ENCODE peak calls at places on chromosome 14, in eight cellular contexts. Z, Q, C, F, A, I, P and H are unnamed samples.

GRCh38 chr14:75548544-75548943 is 26.3 kb downstream of the BATF start:
- DNase-seq in Z (no peak), Q (no peak), C (no peak), F (no peak), A (no peak), I (no peak), P (no peak), H (no peak)

GRCh38 chr14:83164591-83164990 is 1630.9 kb upstream of the SEL1L start:
- DNase-seq in Z (no peak), Q (no peak), C (no peak), F (no peak), A (no peak), I (no peak), P (no peak), H (no peak)

GRCh38 chr14:39005044-39005736 is 97.8 kb downstream of the SEC23A start:
- DNase-seq in Z (no peak), Q (peak), C (peak), F (no peak), A (no peak), I (no peak), P (no peak), H (no peak)

GRCh38 chr14:87084908-87085307 is 908.1 kb downstream of the GALC start:
- DNase-seq in Z (no peak), Q (no peak), C (no peak), F (no peak), A (no peak), I (no peak), P (no peak), H (no peak)

GRCh38 chr14:99699071-99699760 is 15.1 kb downstream of the CYP46A1 start:
- DNase-seq in Z (no peak), Q (no peak), C (no peak), F (no peak), A (no peak), I (no peak), P (no peak), H (no peak)

GRCh38 chr14:92846162-92846897 is 52.2 kb downstream of the GOLGA5 start:
- DNase-seq in Z (no peak), Q (no peak), C (no peak), F (peak), A (no peak), I (peak), P (no peak), H (no peak)

GRCh38 chr14:95460647-95461478 is 55.6 kb downstream of the SYNE3 start:
- DNase-seq in Z (no peak), Q (no peak), C (peak), F (no peak), A (no peak), I (peak), P (no peak), H (no peak)

GRCh38 chr14:45526715-45527549 is 273.9 kb upstream of the MIS18BP1 start:
- DNase-seq in Z (no peak), Q (peak), C (no peak), F (peak), A (peak), I (peak), P (peak), H (peak)

GRCh38 chr14:54935958-54936357 is 33.3 kb upstream of the GCH1 start:
- DNase-seq in Z (no peak), Q (no peak), C (no peak), F (no peak), A (no peak), I (no peak), P (no peak), H (no peak)

GRCh38 chr14:77268989-77269595 is 1.9 kb downstream of the NGB start:
- DNase-seq in Z (no peak), Q (no peak), C (no peak), F (no peak), A (no peak), I (no peak), P (no peak), H (peak)

GRCh38 chr14:104120281-104120741 is 18.1 kb upstream of the KIF26A start:
- DNase-seq in Z (no peak), Q (peak), C (no peak), F (no peak), A (no peak), I (no peak), P (no peak), H (no peak)

GRCh38 chr14:58901826-58902225 is 264.1 kb downstream of the DACT1 start:
- DNase-seq in Z (no peak), Q (no peak), C (no peak), F (no peak), A (no peak), I (no peak), P (no peak), H (no peak)

GRCh38 chr14:103143535-103143934 is 20.3 kb downstream of the TNFAIP2 start:
- DNase-seq in Z (no peak), Q (no peak), C (no peak), F (no peak), A (no peak), I (no peak), P (no peak), H (no peak)

GRCh38 chr14:29462271-29462670 is 465.4 kb downstream of the PRKD1 start:
- DNase-seq in Z (no peak), Q (no peak), C (no peak), F (no peak), A (no peak), I (no peak), P (no peak), H (no peak)

GRCh38 chr14:104133496-104133895 is 4.9 kb upstream of the KIF26A start:
- DNase-seq in Z (no peak), Q (no peak), C (peak), F (no peak), A (peak), I (no peak), P (no peak), H (peak)

GRCh38 chr14:68941820-68942219 is 37.3 kb downstream of the ACTN1 start:
- DNase-seq in Z (no peak), Q (peak), C (peak), F (no peak), A (no peak), I (no peak), P (peak), H (no peak)

GRCh38 chr14:30864934-30865333 is 9.4 kb upstream of the COCH start:
- DNase-seq in Z (no peak), Q (no peak), C (no peak), F (no peak), A (no peak), I (no peak), P (no peak), H (no peak)

GRCh38 chr14:101184104-101184455 is 280.6 kb upstream of the RTL1 start:
- DNase-seq in Z (no peak), Q (peak), C (no peak), F (no peak), A (peak), I (no peak), P (no peak), H (peak)

GRCh38 chr14:95341115-95341514 is 21.4 kb upstream of the CLMN start:
- DNase-seq in Z (no peak), Q (no peak), C (no peak), F (no peak), A (no peak), I (no peak), P (no peak), H (no peak)

GRCh38 chr14:96086032-96086431 is 46.9 kb downstream of the C14orf132 start:
- DNase-seq in Z (no peak), Q (no peak), C (peak), F (no peak), A (no peak), I (no peak), P (no peak), H (no peak)

GRCh38 chr14:68932219-68932618 is 46.9 kb downstream of the ACTN1 start:
- DNase-seq in Z (no peak), Q (no peak), C (no peak), F (no peak), A (no peak), I (no peak), P (no peak), H (no peak)

GRCh38 chr14:72590577-72590976 is 303.3 kb downstream of the DPF3 start:
- DNase-seq in Z (no peak), Q (no peak), C (no peak), F (no peak), A (no peak), I (no peak), P (no peak), H (no peak)

GRCh38 chr14:24690492-24690891 is 56.5 kb upstream of the GZMB start:
- DNase-seq in Z (no peak), Q (no peak), C (no peak), F (no peak), A (no peak), I (no peak), P (peak), H (no peak)

GRCh38 chr14:49955013-49955412 is 62.1 kb downstream of the ARF6 start:
- DNase-seq in Z (no peak), Q (no peak), C (no peak), F (no peak), A (no peak), I (no peak), P (no peak), H (no peak)

GRCh38 chr14:33668066-33668465 is 282.8 kb downstream of the EGLN3 start:
- DNase-seq in Z (no peak), Q (no peak), C (no peak), F (no peak), A (no peak), I (no peak), P (no peak), H (no peak)

GRCh38 chr14:66425402-66425801 is 60.8 kb upstream of the CCDC196 start:
- DNase-seq in Z (no peak), Q (no peak), C (no peak), F (no peak), A (no peak), I (no peak), P (no peak), H (no peak)

GRCh38 chr14:97283450-97284230 is 486.5 kb downstream of the VRK1 start:
- DNase-seq in Z (no peak), Q (no peak), C (no peak), F (no peak), A (no peak), I (no peak), P (no peak), H (no peak)

GRCh38 chr14:71764701-71765347 is 167.4 kb upstream of the RGS6 start:
- DNase-seq in Z (no peak), Q (no peak), C (no peak), F (no peak), A (no peak), I (no peak), P (no peak), H (no peak)

GRCh38 chr14:22047105-22047504 is 373.5 kb upstream of the OR4E1 start:
- DNase-seq in Z (no peak), Q (no peak), C (no peak), F (no peak), A (no peak), I (no peak), P (no peak), H (no peak)

GRCh38 chr14:22052795-22053194 is 379.2 kb upstream of the OR4E1 start:
- DNase-seq in Z (no peak), Q (no peak), C (no peak), F (no peak), A (no peak), I (no peak), P (no peak), H (no peak)
- TF ChIP-seq POLR2AphosphoS5 in Z (no peak), Q (no peak), C (no peak), F (no peak), A (no peak), I (no peak), P (no peak), H (no peak)

DNA sequence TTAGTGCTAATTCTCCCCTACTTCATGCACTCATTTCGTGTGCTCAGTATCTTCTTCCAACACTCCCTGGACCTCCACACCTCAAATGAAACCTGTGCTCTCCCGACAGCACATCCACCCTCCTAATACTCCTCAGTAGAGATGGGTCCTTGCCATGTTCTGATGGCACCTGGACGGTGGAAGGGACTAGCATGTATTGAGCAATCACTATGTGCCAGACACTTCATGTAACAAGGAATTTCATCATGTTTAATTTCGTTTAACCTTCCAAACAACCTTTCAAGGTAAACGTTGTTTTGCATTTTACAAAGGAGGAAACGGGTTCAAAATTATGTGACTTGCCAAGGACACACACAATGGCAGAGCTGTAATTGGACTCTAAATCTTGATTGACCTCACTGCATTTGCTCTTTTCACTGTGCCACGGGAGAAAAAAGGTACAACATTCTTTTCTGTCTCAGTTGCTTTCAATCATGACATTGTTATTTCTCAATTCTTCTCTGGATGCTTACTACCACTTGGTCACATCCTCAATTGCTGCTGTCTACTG is 12.2 kb upstream of the SLC7A8 start:
- DNase-seq in Z (no peak), Q (no peak), C (no peak), F (no peak), A (no peak), I (no peak), P (no peak), H (no peak)
- H3K4me3 ChIP-seq in Z (no peak), Q (no peak), C (no peak), F (no peak), A (no peak), I (no peak), P (no peak), H (no peak)

GRCh38 chr14:91406982-91407381 is 10.6 kb downstream of the CCDC88C start:
- DNase-seq in Z (no peak), Q (no peak), C (peak), F (no peak), A (no peak), I (no peak), P (no peak), H (peak)
- TF ChIP-seq POLR2AphosphoS5 in Z (no peak), Q (no peak), C (no peak), F (no peak), A (no peak), I (no peak), P (no peak), H (no peak)

GRCh38 chr14:63203618-63204406 is 431 bp upstream of the RHOJ start:
- DNase-seq in Z (peak), Q (peak), C (peak), F (no peak), A (peak), I (no peak), P (peak), H (peak)
- H3K4me3 ChIP-seq in Z (peak), Q (peak), C (peak), F (no peak), A (peak), I (no peak), P (no peak), H (peak)